ENCODE peak calls at places on chromosomes 2 and 18, in six cellular contexts. A is lung, K is cardiac muscle cell, G is PC-3, L is heart right ventricle, V is endothelial cell of umbilical vein. E is an unnamed sample.

GRCh38 chr2:167249197-167249596 is 360.9 kb downstream of the XIRP2 start:
- DNase-seq in A (no peak), K (peak; percentile 12), G (no peak), L (no peak), V (no peak), E (no peak)

GRCh38 chr18:50928551-50928950 is 39.3 kb upstream of the ELAC1 start:
- DNase-seq in A (no peak), K (peak; percentile 4), G (no peak), L (no peak), V (no peak), E (peak; percentile 1)

GRCh38 chr2:81786809-81787208 is 1482.3 kb upstream of the LRRTM1 start:
- DNase-seq in A (no peak), K (no peak), G (no peak), L (no peak), V (no peak), E (no peak)

GRCh38 chr2:167212054-167212648 is 323.9 kb downstream of the XIRP2 start:
- DNase-seq in A (no peak), K (peak; percentile 72), G (peak; percentile 90), L (no peak), V (peak; percentile 55), E (peak; percentile 42)

GRCh38 chr2:29398384-29399237 is 283.4 kb downstream of the CLIP4 start:
- DNase-seq in A (no peak), K (peak; percentile 13), G (no peak), L (no peak), V (no peak), E (no peak)

GRCh38 chr2:241314933-241315182 is 614 bp downstream of the HDLBP start:
- DNase-seq in A (no peak), K (no peak), G (no peak), L (no peak), V (no peak), E (no peak)

GRCh38 chr18:12233378-12233777 is 20.8 kb upstream of the CIDEA start:
- DNase-seq in A (no peak), K (peak; percentile 17), G (no peak), L (no peak), V (peak; percentile 76), E (no peak)

GRCh38 chr2:55419514-55420243 is at the start of gene CCDC88A:
- DNase-seq in A (peak; percentile 96), K (peak; percentile 99), G (peak; percentile 94), L (peak; percentile 98), V (peak; percentile 97), E (peak; percentile 99)

GRCh38 chr2:109353806-109354745 is 225.1 kb downstream of the SH3RF3 start:
- DNase-seq in A (peak; percentile 9), K (no peak), G (no peak), L (no peak), V (no peak), E (no peak)

GRCh38 chr2:44275915-44276279 is 617 bp downstream of the SLC3A1 start:
- DNase-seq in A (no peak), K (peak; percentile 13), G (peak; percentile 90), L (no peak), V (no peak), E (no peak)

GRCh38 chr2:237388036-237388435 is 25.9 kb downstream of the COL6A3 start:
- DNase-seq in A (no peak), K (no peak), G (no peak), L (no peak), V (no peak), E (no peak)

GRCh38 chr2:96238266-96238665 is 27.5 kb downstream of the TMEM127 start:
- DNase-seq in A (no peak), K (no peak), G (no peak), L (no peak), V (no peak), E (no peak)

GRCh38 chr18:644395-645004 is 13.0 kb upstream of the TYMS start:
- DNase-seq in A (no peak), K (no peak), G (peak; percentile 54), L (no peak), V (no peak), E (no peak)

GRCh38 chr2:64945973-64946736 is 43.0 kb upstream of the SLC1A4 start:
- DNase-seq in A (no peak), K (peak; percentile 15), G (no peak), L (peak; percentile 15), V (no peak), E (peak; percentile 94)

GRCh38 chr2:9142551-9143263 is 63.9 kb upstream of the ASAP2 start:
- DNase-seq in A (peak; percentile 91), K (peak; percentile 91), G (peak; percentile 94), L (peak; percentile 90), V (peak; percentile 78), E (peak; percentile 68)
- H3K4me3 ChIP-seq in A (no peak overlapping the region), K (no peak overlapping the region), G (peak overlapping the region; percentile 54), L (peak overlapping the region; percentile 12), V (no peak overlapping the region), E (no peak overlapping the region)

DNA sequence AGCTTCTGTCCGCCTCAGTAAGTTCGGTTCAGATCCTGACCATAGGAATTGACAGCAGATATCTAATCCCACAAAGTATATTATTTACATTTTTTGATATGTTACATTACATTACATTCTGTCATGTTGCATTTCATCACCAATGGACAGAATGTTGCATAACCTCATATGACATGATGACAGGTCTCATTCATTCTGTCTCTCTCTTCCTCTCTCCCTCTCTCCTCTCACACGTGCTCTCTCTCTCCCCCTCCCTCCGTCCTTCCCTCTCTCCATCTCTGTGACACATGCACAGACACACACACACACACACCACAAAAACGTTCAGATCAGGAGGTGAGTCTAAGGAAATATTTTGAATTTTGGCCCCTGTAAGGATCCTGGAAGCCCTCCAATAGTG is 269.2 kb downstream of the FIGN start:
- DNase-seq in A (no peak), K (no peak), G (no peak), L (no peak), V (no peak), E (no peak)
- H3K4me3 ChIP-seq in A (no peak overlapping the region), K (no peak overlapping the region), G (no peak overlapping the region), L (no peak overlapping the region), V (no peak overlapping the region), E (no peak overlapping the region)

GRCh38 chr2:17538844-17539554 is 1.5 kb upstream of the VSNL1 start:
- DNase-seq in A (peak; percentile 79), K (peak; percentile 66), G (no peak), L (peak; percentile 77), V (peak; percentile 31), E (peak; percentile 37)
- H3K4me3 ChIP-seq in A (peak overlapping the region; percentile 19), K (peak overlapping the region; percentile 38), G (no peak overlapping the region), L (peak overlapping the region; percentile 55), V (peak overlapping the region; percentile 78), E (peak overlapping the region; percentile 37)

DNA sequence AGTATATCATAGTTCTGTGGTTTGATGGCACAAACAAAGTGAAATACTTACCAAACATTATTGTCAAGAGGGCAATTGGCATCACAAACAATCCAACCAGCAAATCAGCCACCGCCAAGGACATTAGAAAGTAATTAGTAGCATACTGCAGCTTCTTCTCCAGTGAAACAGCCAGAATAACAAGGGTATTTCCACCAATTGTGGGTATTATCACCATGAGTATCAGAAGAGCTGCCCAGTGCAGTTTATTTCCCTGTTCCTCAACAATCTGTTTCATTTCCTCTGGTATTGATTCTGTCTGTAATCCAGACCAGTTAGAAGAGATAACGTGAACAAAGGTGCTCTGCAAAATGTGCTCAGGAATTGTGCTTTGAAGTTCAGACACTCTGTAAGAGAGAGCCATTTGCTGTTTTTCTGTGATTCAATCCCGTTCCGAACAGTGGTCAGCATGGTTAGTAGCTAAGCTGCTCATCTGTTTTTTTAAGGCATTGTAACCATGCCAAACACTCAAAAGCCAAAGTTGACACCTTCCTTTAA is 1.4 kb downstream of the HTR2B start:
- DNase-seq in A (no peak), K (peak; percentile 58), G (no peak), L (no peak), V (peak; percentile 78), E (peak; percentile 20)
- H3K4me3 ChIP-seq in A (no peak overlapping the region), K (no peak overlapping the region), G (no peak overlapping the region), L (peak overlapping the region; percentile 6), V (peak overlapping the region; percentile 65), E (no peak overlapping the region)

GRCh38 chr2:213119061-213119809 is 32.2 kb downstream of the IKZF2 start:
- DNase-seq in A (no peak), K (peak; percentile 32), G (peak; percentile 76), L (no peak), V (no peak), E (peak; percentile 79)
- H3K4me3 ChIP-seq in A (no peak overlapping the region), K (no peak overlapping the region), G (no peak overlapping the region), L (no peak overlapping the region), V (no peak overlapping the region), E (peak overlapping the region; percentile 37)

E was measured in GM12865.